ENCODE peak calls at places on chromosome 13, in six cellular contexts. F is stimulated activated CD4-positive, alpha-beta T cell treated with anti-CD3 and anti-CD28 coated beads, Interleukin-4, amount 100 ng/mL, for 1 hour; Q is anterior cingulate cortex; A is activated naive CD4-positive, alpha-beta T cell; L is testis; N is fibroblast of pulmonary artery. M is an unnamed sample.

GRCh38 chr13:109957875-109958274 is 171.5 kb upstream of the IRS2 start:
- DNase-seq in F (no peak), N (no peak), L (no peak), A (no peak), Q (no peak), M (no peak)

GRCh38 chr13:105410602-105411001 is 1124.9 kb downstream of the EFNB2 start:
- DNase-seq in N (peak), F (peak), A (peak), Q (no peak), L (peak), M (peak)

GRCh38 chr13:45142440-45143345 is 22.4 kb downstream of the GTF2F2 start:
- DNase-seq in Q (no peak), A (no peak), F (no peak), N (peak), L (no peak), M (no peak)

GRCh38 chr13:73274147-73274546 is 215.3 kb downstream of the KLF5 start:
- DNase-seq in L (no peak), A (no peak), N (peak), F (no peak), Q (no peak), M (no peak)

GRCh38 chr13:90415902-90416301 is 931.6 kb upstream of the MIR17HG start:
- DNase-seq in Q (no peak), A (no peak), F (no peak), N (no peak), L (no peak), M (no peak)

GRCh38 chr13:30744056-30744684 is 8.8 kb downstream of the ALOX5AP start:
- DNase-seq in F (peak), L (no peak), N (no peak), Q (no peak), A (peak), M (no peak)

GRCh38 chr13:49711218-49711863 is 20.1 kb upstream of the EBPL start:
- DNase-seq in F (no peak), A (no peak), N (peak), L (no peak), Q (no peak), M (no peak)

GRCh38 chr13:30780338-30780981 is 45.1 kb downstream of the ALOX5AP start:
- DNase-seq in A (no peak), L (no peak), Q (no peak), F (no peak), N (no peak), M (no peak)

GRCh38 chr13:33793726-33794125 is 24.2 kb upstream of the RFC3 start:
- DNase-seq in Q (no peak), F (no peak), A (no peak), L (no peak), N (no peak), M (no peak)

GRCh38 chr13:85690368-85690767 is 108.9 kb downstream of the SLITRK6 start:
- DNase-seq in Q (no peak), A (no peak), N (no peak), F (no peak), L (no peak), M (no peak)

GRCh38 chr13:30551194-30551593 is 66.5 kb upstream of the USPL1 start:
- DNase-seq in F (no peak), Q (no peak), L (no peak), A (no peak), N (peak), M (no peak)

GRCh38 chr13:95455782-95456181 is 96.7 kb upstream of the CLDN10 start:
- DNase-seq in N (no peak), A (no peak), Q (no peak), F (no peak), L (no peak), M (no peak)

GRCh38 chr13:78589206-78589605 is 14.1 kb downstream of the POU4F1 start:
- DNase-seq in Q (no peak), L (peak), N (peak), A (no peak), F (no peak), M (no peak)

GRCh38 chr13:109500146-109500773 is 286.1 kb downstream of the IRS2 start:
- DNase-seq in N (peak), F (no peak), Q (no peak), L (peak), A (no peak), M (no peak)

GRCh38 chr13:98353750-98354149 is 176.7 kb upstream of the RNF113B start:
- DNase-seq in L (no peak), A (no peak), N (no peak), F (no peak), Q (no peak), M (no peak)

GRCh38 chr13:74187564-74187963 is 53.4 kb upstream of the KLF12 start:
- DNase-seq in N (no peak), Q (no peak), L (no peak), F (no peak), A (no peak), M (no peak)

GRCh38 chr13:27425918-27426630 is 1.7 kb downstream of the GTF3A start:
- DNase-seq in N (peak), A (peak), L (peak), Q (no peak), F (peak), M (no peak)

GRCh38 chr13:41411536-41411935 is 45.8 kb upstream of the RGCC start:
- DNase-seq in F (no peak), N (peak), Q (no peak), A (no peak), L (peak), M (peak)

GRCh38 chr13:109654341-109655205 is 131.8 kb downstream of the IRS2 start:
- DNase-seq in N (peak), F (no peak), L (no peak), Q (no peak), A (no peak), M (no peak)

GRCh38 chr13:21234537-21234936 is 58.1 kb downstream of the MRPL57 start:
- DNase-seq in Q (no peak), N (no peak), A (no peak), L (no peak), F (no peak), M (peak)

GRCh38 chr13:77697208-77698103 is at the start of gene SLAIN1:
- DNase-seq in Q (peak), F (peak), L (peak), N (peak), A (peak), M (peak)

GRCh38 chr13:73390100-73390499 is 331.3 kb downstream of the KLF5 start:
- DNase-seq in F (no peak), Q (no peak), N (no peak), L (no peak), A (no peak), M (no peak)

GRCh38 chr13:114151031-114151430 is 18.6 kb upstream of the RASA3 start:
- DNase-seq in Q (no peak), A (no peak), F (no peak), N (no peak), L (no peak), M (no peak)

GRCh38 chr13:66977156-66977555 is 253.0 kb downstream of the PCDH9 start:
- DNase-seq in N (no peak), Q (no peak), L (no peak), F (no peak), A (no peak), M (no peak)

GRCh38 chr13:38902551-38902950 is 88.1 kb downstream of the STOML3 start:
- DNase-seq in F (no peak), N (no peak), A (no peak), L (no peak), Q (no peak), M (no peak)

GRCh38 chr13:75554981-75555380 is 5.4 kb downstream of the UCHL3 start:
- DNase-seq in Q (no peak), L (no peak), N (no peak), A (no peak), F (no peak), M (no peak)

GRCh38 chr13:44759723-44760360 is 183.7 kb upstream of the TSC22D1 start:
- DNase-seq in N (peak), Q (no peak), F (no peak), A (no peak), L (no peak), M (no peak)

GRCh38 chr13:36090592-36090991 is 40.6 kb downstream of the DCLK1 start:
- DNase-seq in L (no peak), Q (no peak), F (no peak), A (no peak), N (no peak), M (no peak)

GRCh38 chr13:113967729-113968462 is 6.0 kb downstream of the C13orf46 start:
- DNase-seq in F (no peak), N (no peak), L (no peak), Q (no peak), A (no peak), M (no peak)

GRCh38 chr13:23578411-23579071 is 8.3 kb downstream of the TNFRSF19 start:
- DNase-seq in L (peak), Q (no peak), A (peak), F (peak), N (peak), M (peak)

GRCh38 chr13:23985846-23986245 is 88.5 kb upstream of the C1QTNF9B start:
- DNase-seq in Q (no peak), L (no peak), A (no peak), N (no peak), F (no peak), M (no peak)

M was measured in head of caudate nucleus.